ENCODE peak calls at places on chromosomes 1 and 21, in five cellular contexts. J is activated T-helper 2 cell treated with anti-CD3 and anti-CD28 coated beads, Interferon-gamma antibody, Interleukin-2, Interleukin-4, amounts not matched to agents 10 μg/mL and 5 μg/mL and 100 μg/mL, durations not matched to agents 14 hours and 24 hours and 36 hours; E is WTC11; B is omental fat pad; G is ovary. D is an unnamed sample.

GRCh38 chr1:29341936-29342335 is 105.6 kb downstream of the PTPRU start:
- DNase-seq in J (no peak), E (no peak), B (no peak), G (no peak), D (no peak)

GRCh38 chr1:50967416-50968020 is 2.5 kb upstream of the CDKN2C start:
- DNase-seq in J (no peak), E (no peak), B (no peak), G (no peak), D (no peak)

GRCh38 chr1:151197863-151198253 is 494 bp upstream of the PIP5K1A start:
- DNase-seq in J (no peak), E (no peak), B (no peak), G (no peak), D (no peak)

GRCh38 chr21:39000496-39000895 is 182.8 kb downstream of the PSMG1 start:
- DNase-seq in J (no peak), E (no peak), B (no peak), G (no peak), D (no peak)

GRCh38 chr1:39195166-39196111 is 9.1 kb upstream of the MACF1 start:
- DNase-seq in J (no peak), E (no peak), B (no peak), G (no peak), D (no peak)

GRCh38 chr1:20370628-20371200 is 80.0 kb downstream of the VWA5B1 start:
- DNase-seq in J (no peak), E (no peak), B (no peak), G (no peak), D (no peak)

GRCh38 chr1:29623501-29623900 is 387.2 kb downstream of the PTPRU start:
- DNase-seq in J (no peak), E (no peak), B (no peak), G (no peak), D (no peak)

GRCh38 chr1:59768752-59769411 is 45.9 kb upstream of the HOOK1 start:
- DNase-seq in J (no peak), E (no peak), B (no peak), G (no peak), D (no peak)

D was measured in frontal cortex.